ENCODE peak calls at places on chromosomes 13 and 19, in nine cellular contexts. One of them, this sample, is unnamed.

GRCh38 chr13:62704795-62705329 is 1289.2 kb upstream of the PCDH20 start:
- DNase-seq in stimulated activated CD8-positive, alpha-beta memory T cell treated with anti-CD3 and anti-CD28 coated beads, Interleukin-15, amount 100 ng/mL, for 4 hours: no peak
- DNase-seq in activated T-cell treated with anti-CD3 and anti-CD28 coated beads, Interleukin-2, amount 50 U/mL, for 72 hours: no peak
- DNase-seq in posterior cingulate gyrus: no peak
- DNase-seq in COR-L47: no peak
- DNase-seq in heart right ventricle: no peak
- DNase-seq in CD4-positive, alpha-beta T cell: no peak
- DNase-seq in pancreas: no peak
- DNase-seq in ascending aorta: no peak
- DNase-seq in this sample: no peak

GRCh38 chr19:1009043-1009975 is 9.1 kb downstream of the GRIN3B start:
- DNase-seq in stimulated activated CD8-positive, alpha-beta memory T cell treated with anti-CD3 and anti-CD28 coated beads, Interleukin-15, amount 100 ng/mL, for 4 hours: no peak
- DNase-seq in activated T-cell treated with anti-CD3 and anti-CD28 coated beads, Interleukin-2, amount 50 U/mL, for 72 hours: no peak
- DNase-seq in posterior cingulate gyrus: no peak
- DNase-seq in COR-L47: no peak
- DNase-seq in heart right ventricle: no peak
- DNase-seq in CD4-positive, alpha-beta T cell: no peak
- DNase-seq in pancreas: peak; percentile 59
- DNase-seq in ascending aorta: no peak
- DNase-seq in this sample: no peak

GRCh38 chr13:49097374-49097773 is 121.7 kb downstream of the FNDC3A start:
- DNase-seq in stimulated activated CD8-positive, alpha-beta memory T cell treated with anti-CD3 and anti-CD28 coated beads, Interleukin-15, amount 100 ng/mL, for 4 hours: no peak
- DNase-seq in activated T-cell treated with anti-CD3 and anti-CD28 coated beads, Interleukin-2, amount 50 U/mL, for 72 hours: no peak
- DNase-seq in posterior cingulate gyrus: no peak
- DNase-seq in COR-L47: no peak
- DNase-seq in heart right ventricle: no peak
- DNase-seq in CD4-positive, alpha-beta T cell: no peak
- DNase-seq in pancreas: no peak
- DNase-seq in ascending aorta: no peak
- DNase-seq in this sample: no peak

GRCh38 chr19:35901854-35902661 is at the start of gene HCST:
- DNase-seq in stimulated activated CD8-positive, alpha-beta memory T cell treated with anti-CD3 and anti-CD28 coated beads, Interleukin-15, amount 100 ng/mL, for 4 hours: no peak
- DNase-seq in activated T-cell treated with anti-CD3 and anti-CD28 coated beads, Interleukin-2, amount 50 U/mL, for 72 hours: peak; percentile 43
- DNase-seq in posterior cingulate gyrus: peak; percentile 69
- DNase-seq in COR-L47: no peak
- DNase-seq in heart right ventricle: no peak
- DNase-seq in CD4-positive, alpha-beta T cell: peak; percentile 12
- DNase-seq in pancreas: no peak
- DNase-seq in ascending aorta: no peak
- DNase-seq in this sample: no peak

GRCh38 chr13:100235311-100235901 is 146.5 kb downstream of the PCCA start:
- DNase-seq in stimulated activated CD8-positive, alpha-beta memory T cell treated with anti-CD3 and anti-CD28 coated beads, Interleukin-15, amount 100 ng/mL, for 4 hours: no peak
- DNase-seq in activated T-cell treated with anti-CD3 and anti-CD28 coated beads, Interleukin-2, amount 50 U/mL, for 72 hours: peak; percentile 22
- DNase-seq in posterior cingulate gyrus: no peak
- DNase-seq in COR-L47: peak; percentile 77
- DNase-seq in heart right ventricle: no peak
- DNase-seq in CD4-positive, alpha-beta T cell: no peak
- DNase-seq in pancreas: no peak
- DNase-seq in ascending aorta: no peak
- DNase-seq in this sample: no peak

GRCh38 chr13:39263033-39263432 is 224.8 kb downstream of the NHLRC3 start:
- DNase-seq in stimulated activated CD8-positive, alpha-beta memory T cell treated with anti-CD3 and anti-CD28 coated beads, Interleukin-15, amount 100 ng/mL, for 4 hours: no peak
- DNase-seq in activated T-cell treated with anti-CD3 and anti-CD28 coated beads, Interleukin-2, amount 50 U/mL, for 72 hours: peak; percentile 56
- DNase-seq in posterior cingulate gyrus: no peak
- DNase-seq in COR-L47: peak; percentile 64
- DNase-seq in heart right ventricle: no peak
- DNase-seq in CD4-positive, alpha-beta T cell: no peak
- DNase-seq in pancreas: no peak
- DNase-seq in ascending aorta: no peak
- DNase-seq in this sample: no peak

GRCh38 chr19:31334101-31334848 is 15.0 kb downstream of the TSHZ3 start:
- DNase-seq in stimulated activated CD8-positive, alpha-beta memory T cell treated with anti-CD3 and anti-CD28 coated beads, Interleukin-15, amount 100 ng/mL, for 4 hours: no peak
- DNase-seq in activated T-cell treated with anti-CD3 and anti-CD28 coated beads, Interleukin-2, amount 50 U/mL, for 72 hours: no peak
- DNase-seq in posterior cingulate gyrus: no peak
- DNase-seq in COR-L47: no peak
- DNase-seq in heart right ventricle: no peak
- DNase-seq in CD4-positive, alpha-beta T cell: no peak
- DNase-seq in pancreas: no peak
- DNase-seq in ascending aorta: no peak
- DNase-seq in this sample: no peak

GRCh38 chr19:13830761-13831481 is 35.7 kb downstream of the ZSWIM4 start:
- DNase-seq in stimulated activated CD8-positive, alpha-beta memory T cell treated with anti-CD3 and anti-CD28 coated beads, Interleukin-15, amount 100 ng/mL, for 4 hours: no peak
- DNase-seq in activated T-cell treated with anti-CD3 and anti-CD28 coated beads, Interleukin-2, amount 50 U/mL, for 72 hours: no peak
- DNase-seq in posterior cingulate gyrus: peak; percentile 80
- DNase-seq in COR-L47: no peak
- DNase-seq in heart right ventricle: no peak
- DNase-seq in CD4-positive, alpha-beta T cell: no peak
- DNase-seq in pancreas: no peak
- DNase-seq in ascending aorta: no peak
- DNase-seq in this sample: no peak

GRCh38 chr13:40130871-40131636 is 475.6 kb downstream of the COG6 start:
- DNase-seq in stimulated activated CD8-positive, alpha-beta memory T cell treated with anti-CD3 and anti-CD28 coated beads, Interleukin-15, amount 100 ng/mL, for 4 hours: no peak
- DNase-seq in activated T-cell treated with anti-CD3 and anti-CD28 coated beads, Interleukin-2, amount 50 U/mL, for 72 hours: no peak
- DNase-seq in posterior cingulate gyrus: no peak
- DNase-seq in COR-L47: no peak
- DNase-seq in heart right ventricle: no peak
- DNase-seq in CD4-positive, alpha-beta T cell: no peak
- DNase-seq in pancreas: no peak
- DNase-seq in ascending aorta: no peak
- DNase-seq in this sample: no peak

GRCh38 chr19:37955986-37956385 is 49.0 kb downstream of the SIPA1L3 start:
- DNase-seq in stimulated activated CD8-positive, alpha-beta memory T cell treated with anti-CD3 and anti-CD28 coated beads, Interleukin-15, amount 100 ng/mL, for 4 hours: no peak
- DNase-seq in activated T-cell treated with anti-CD3 and anti-CD28 coated beads, Interleukin-2, amount 50 U/mL, for 72 hours: no peak
- DNase-seq in posterior cingulate gyrus: no peak
- DNase-seq in COR-L47: peak; percentile 15
- DNase-seq in heart right ventricle: no peak
- DNase-seq in CD4-positive, alpha-beta T cell: no peak
- DNase-seq in pancreas: no peak
- DNase-seq in ascending aorta: no peak
- DNase-seq in this sample: no peak

GRCh38 chr13:113622791-113623490 is 35.1 kb downstream of the ATP4B start:
- DNase-seq in stimulated activated CD8-positive, alpha-beta memory T cell treated with anti-CD3 and anti-CD28 coated beads, Interleukin-15, amount 100 ng/mL, for 4 hours: no peak
- DNase-seq in activated T-cell treated with anti-CD3 and anti-CD28 coated beads, Interleukin-2, amount 50 U/mL, for 72 hours: no peak
- DNase-seq in posterior cingulate gyrus: peak; percentile 78
- DNase-seq in COR-L47: no peak
- DNase-seq in heart right ventricle: no peak
- DNase-seq in CD4-positive, alpha-beta T cell: no peak
- DNase-seq in pancreas: peak; percentile 27
- DNase-seq in ascending aorta: no peak
- DNase-seq in this sample: no peak

GRCh38 chr13:24178847-24179845 is 18.6 kb downstream of the SPATA13 start:
- DNase-seq in stimulated activated CD8-positive, alpha-beta memory T cell treated with anti-CD3 and anti-CD28 coated beads, Interleukin-15, amount 100 ng/mL, for 4 hours: no peak
- DNase-seq in activated T-cell treated with anti-CD3 and anti-CD28 coated beads, Interleukin-2, amount 50 U/mL, for 72 hours: peak; percentile 14
- DNase-seq in posterior cingulate gyrus: no peak
- DNase-seq in COR-L47: no peak
- DNase-seq in heart right ventricle: no peak
- DNase-seq in CD4-positive, alpha-beta T cell: no peak
- DNase-seq in pancreas: no peak
- DNase-seq in ascending aorta: no peak
- DNase-seq in this sample: no peak